ENCODE peak calls at places on chromosomes 13 and 19, in six cellular contexts. L is ecto neural progenitor cell, Q is pancreas, E is GM12891, N is A549, B is endodermal cell. R is an unnamed sample.

GRCh38 chr19:55189424-55189823 is 9.3 kb upstream of the SYT5 start:
- DNase-seq in L (no peak), Q (no peak), E (no peak), N (peak; percentile 99), B (no peak), R (no peak)

GRCh38 chr13:95494082-95494681 is 58.3 kb upstream of the CLDN10 start:
- DNase-seq in L (no peak), Q (no peak), E (peak; percentile 35), N (peak; percentile 48), B (no peak), R (peak; percentile 92)

GRCh38 chr19:58554494-58555368 is at the start of gene CHMP2A:
- DNase-seq in L (peak; percentile 99), Q (peak; percentile 98), E (peak; percentile 95), N (peak; percentile 98), B (peak; percentile 99), R (no peak)

GRCh38 chr19:48645652-48646191 is at the start of gene CA11:
- DNase-seq in L (no peak), Q (no peak), E (no peak), N (no peak), B (peak; percentile 83), R (no peak)

GRCh38 chr13:74770361-74770760 is 636.2 kb upstream of the KLF12 start:
- DNase-seq in L (no peak), Q (no peak), E (no peak), N (no peak), B (no peak), R (no peak)

GRCh38 chr13:45615501-45616101 is at the start of gene ERICH6B:
- DNase-seq in L (peak; percentile 90), Q (no peak), E (no peak), N (no peak), B (peak; percentile 87), R (peak; percentile 53)

GRCh38 chr19:42468273-42468796 is 25.6 kb upstream of the CXCL17 start:
- DNase-seq in L (no peak), Q (no peak), E (no peak), N (no peak), B (no peak), R (no peak)

GRCh38 chr19:27833031-27833430 is 1379.9 kb downstream of the UQCRFS1 start:
- DNase-seq in L (no peak), Q (no peak), E (no peak), N (no peak), B (no peak), R (no peak)

GRCh38 chr19:54905908-54906511 is at the start of gene NCR1:
- DNase-seq in L (no peak), Q (no peak), E (no peak), N (no peak), B (no peak), R (no peak)

GRCh38 chr19:5090780-5091575 is 122.1 kb downstream of the KDM4B start:
- DNase-seq in L (peak; percentile 67), Q (no peak), E (no peak), N (no peak), B (no peak), R (peak; percentile 30)

GRCh38 chr19:54209058-54209747 is 8.5 kb downstream of the RPS9 start:
- DNase-seq in L (no peak), Q (no peak), E (no peak), N (no peak), B (peak; percentile 86), R (no peak)

R was measured in DMS153.